ENCODE peak calls at places on chromosome 2, in six cellular contexts. One of them, this sample, is unnamed.
A peak's percentile ranks its signal among the peaks of the same experiment; 100 is the strongest.

GRCh38 chr2:37819228-37819627 is 105.9 kb upstream of the RMDN2 start:
- DNase-seq in cardiac muscle cell: peak; percentile 48
- DNase-seq in body of pancreas: no peak
- DNase-seq in heart left ventricle: no peak
- DNase-seq in aorta: no peak
- DNase-seq in prostate gland: no peak
- DNase-seq in this sample: peak; percentile 100

GRCh38 chr2:235021752-235022151 is 69.9 kb downstream of the SH3BP4 start:
- DNase-seq in cardiac muscle cell: peak; percentile 59
- DNase-seq in body of pancreas: no peak
- DNase-seq in heart left ventricle: no peak
- DNase-seq in aorta: no peak
- DNase-seq in prostate gland: no peak
- DNase-seq in this sample: no peak

GRCh38 chr2:42342061-42342794 is 18.8 kb downstream of the COX7A2L start:
- DNase-seq in cardiac muscle cell: peak; percentile 82
- DNase-seq in body of pancreas: peak; percentile 37
- DNase-seq in heart left ventricle: peak; percentile 49
- DNase-seq in aorta: peak; percentile 84
- DNase-seq in prostate gland: no peak
- DNase-seq in this sample: peak; percentile 97

GRCh38 chr2:124559236-124559635 is 534.1 kb downstream of the CNTNAP5 start:
- DNase-seq in cardiac muscle cell: no peak
- DNase-seq in body of pancreas: no peak
- DNase-seq in heart left ventricle: no peak
- DNase-seq in aorta: no peak
- DNase-seq in prostate gland: no peak
- DNase-seq in this sample: no peak

GRCh38 chr2:229955663-229956062 is 33.4 kb downstream of the FBXO36 start:
- DNase-seq in cardiac muscle cell: no peak
- DNase-seq in body of pancreas: no peak
- DNase-seq in heart left ventricle: no peak
- DNase-seq in aorta: no peak
- DNase-seq in prostate gland: no peak
- DNase-seq in this sample: no peak

GRCh38 chr2:164992818-164993217 is 37.5 kb upstream of the SLC38A11 start:
- DNase-seq in cardiac muscle cell: peak; percentile 87
- DNase-seq in body of pancreas: peak; percentile 71
- DNase-seq in heart left ventricle: peak; percentile 55
- DNase-seq in aorta: peak; percentile 45
- DNase-seq in prostate gland: peak; percentile 78
- DNase-seq in this sample: peak; percentile 50

GRCh38 chr2:233990261-233990798 is 60.2 kb upstream of the SPP2 start:
- DNase-seq in cardiac muscle cell: no peak
- DNase-seq in body of pancreas: no peak
- DNase-seq in heart left ventricle: no peak
- DNase-seq in aorta: no peak
- DNase-seq in prostate gland: no peak
- DNase-seq in this sample: no peak

GRCh38 chr2:18132697-18133096 is 254.2 kb downstream of the KCNS3 start:
- DNase-seq in cardiac muscle cell: peak; percentile 21
- DNase-seq in body of pancreas: no peak
- DNase-seq in heart left ventricle: no peak
- DNase-seq in aorta: no peak
- DNase-seq in prostate gland: no peak
- DNase-seq in this sample: peak; percentile 71

GRCh38 chr2:171095014-171095582 is 65.6 kb downstream of the TLK1 start:
- DNase-seq in cardiac muscle cell: no peak
- DNase-seq in body of pancreas: no peak
- DNase-seq in heart left ventricle: no peak
- DNase-seq in aorta: no peak
- DNase-seq in prostate gland: no peak
- DNase-seq in this sample: no peak

GRCh38 chr2:202015035-202015345 is 18.7 kb upstream of the FZD7 start:
- DNase-seq in cardiac muscle cell: no peak
- DNase-seq in body of pancreas: no peak
- DNase-seq in heart left ventricle: no peak
- DNase-seq in aorta: no peak
- DNase-seq in prostate gland: no peak
- DNase-seq in this sample: no peak

GRCh38 chr2:8656811-8657210 is 25.0 kb upstream of the ID2 start:
- DNase-seq in cardiac muscle cell: no peak
- DNase-seq in body of pancreas: no peak
- DNase-seq in heart left ventricle: no peak
- DNase-seq in aorta: no peak
- DNase-seq in prostate gland: no peak
- DNase-seq in this sample: no peak

GRCh38 chr2:27989149-27989548 is 98.6 kb downstream of the BABAM2 start:
- DNase-seq in cardiac muscle cell: no peak
- DNase-seq in body of pancreas: no peak
- DNase-seq in heart left ventricle: no peak
- DNase-seq in aorta: no peak
- DNase-seq in prostate gland: no peak
- DNase-seq in this sample: no peak
- H3K27ac ChIP-seq in cardiac muscle cell: no peak overlapping the region
- H3K27ac ChIP-seq in body of pancreas: no peak overlapping the region
- H3K27ac ChIP-seq in heart left ventricle: no peak overlapping the region
- H3K27ac ChIP-seq in aorta: no peak overlapping the region
- H3K27ac ChIP-seq in prostate gland: no peak overlapping the region
- H3K27ac ChIP-seq in this sample: no peak overlapping the region

DNA sequence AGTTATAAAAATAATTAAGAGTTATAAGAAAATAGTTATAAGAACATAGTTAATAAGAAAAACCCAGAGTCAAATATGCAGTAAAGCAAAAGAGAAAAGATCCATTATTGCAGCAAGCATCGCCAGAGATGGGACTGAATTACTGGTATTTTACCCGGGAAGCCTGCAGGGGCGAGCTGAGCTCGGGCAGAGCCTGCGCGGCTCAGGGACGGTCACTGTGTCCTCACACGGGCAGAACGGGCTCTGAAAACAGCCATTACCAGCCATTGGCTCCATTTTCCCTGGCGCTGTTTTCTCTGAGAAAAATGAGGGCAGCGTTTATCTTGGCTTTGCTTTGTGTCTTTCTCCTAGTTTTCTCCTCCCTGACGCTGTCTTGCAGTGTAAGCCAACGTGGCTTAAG is 95.3 kb upstream of the ALKAL2 start:
- DNase-seq in cardiac muscle cell: no peak
- DNase-seq in body of pancreas: no peak
- DNase-seq in heart left ventricle: no peak
- DNase-seq in aorta: no peak
- DNase-seq in prostate gland: peak; percentile 16
- DNase-seq in this sample: no peak
- H3K9me3 ChIP-seq in cardiac muscle cell: no peaks in the 10 kb centered on the region
- H3K9me3 ChIP-seq in body of pancreas: no peaks in the 10 kb centered on the region
- H3K9me3 ChIP-seq in heart left ventricle: no peaks in the 10 kb centered on the region
- H3K9me3 ChIP-seq in aorta: no peaks in the 10 kb centered on the region
- H3K9me3 ChIP-seq in prostate gland: no peaks in the 10 kb centered on the region
- H3K9me3 ChIP-seq in this sample: no peaks in the 10 kb centered on the region

GRCh38 chr2:63047534-63048281 is 2.9 kb upstream of the OTX1 start:
- DNase-seq in cardiac muscle cell: no peak
- DNase-seq in body of pancreas: no peak
- DNase-seq in heart left ventricle: no peak
- DNase-seq in aorta: no peak
- DNase-seq in prostate gland: no peak
- DNase-seq in this sample: no peak

GRCh38 chr2:63049291-63050185 is 1.1 kb upstream of the OTX1 start:
- DNase-seq in cardiac muscle cell: no peak
- DNase-seq in body of pancreas: no peak
- DNase-seq in heart left ventricle: no peak
- DNase-seq in aorta: no peak
- DNase-seq in prostate gland: no peak
- DNase-seq in this sample: peak; percentile 40

GRCh38 chr2:63044360-63045327 is 6.0 kb upstream of the OTX1 start:
- DNase-seq in cardiac muscle cell: no peak
- DNase-seq in body of pancreas: no peak
- DNase-seq in heart left ventricle: no peak
- DNase-seq in aorta: no peak
- DNase-seq in prostate gland: no peak
- DNase-seq in this sample: no peak

GRCh38 chr2:63048367-63049171 is 2.1 kb upstream of the OTX1 start:
- DNase-seq in cardiac muscle cell: no peak
- DNase-seq in body of pancreas: no peak
- DNase-seq in heart left ventricle: no peak
- DNase-seq in aorta: no peak
- DNase-seq in prostate gland: no peak
- DNase-seq in this sample: no peak

DNA sequence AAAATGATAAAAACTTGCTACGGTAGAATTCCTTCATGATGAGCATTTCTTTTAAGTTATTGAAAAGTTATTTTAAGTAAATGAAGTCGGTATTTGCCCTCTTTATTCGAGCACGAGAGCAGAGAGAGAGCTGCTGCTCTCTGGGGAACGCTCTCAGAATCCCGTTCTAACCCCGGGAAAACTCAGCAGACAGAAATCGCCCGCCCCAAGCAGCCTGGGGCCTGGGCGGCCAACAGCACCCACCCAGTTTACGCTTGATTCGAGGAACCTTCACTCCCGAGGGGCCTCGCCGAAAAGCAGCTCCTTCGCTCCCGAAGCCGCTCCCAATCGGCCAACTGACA is 3.5 kb upstream of the OTX1 start:
- DNase-seq in cardiac muscle cell: no peak
- DNase-seq in body of pancreas: no peak
- DNase-seq in heart left ventricle: no peak
- DNase-seq in aorta: no peak
- DNase-seq in prostate gland: no peak
- DNase-seq in this sample: no peak
- H3K4me1 ChIP-seq in cardiac muscle cell: no peaks in the 10 kb centered on the region
- H3K4me1 ChIP-seq in body of pancreas: peaks cover 31% of the 10 kb centered on the region
- H3K4me1 ChIP-seq in heart left ventricle: peaks cover 36% of the 10 kb centered on the region
- H3K4me1 ChIP-seq in aorta: no peaks in the 10 kb centered on the region
- H3K4me1 ChIP-seq in prostate gland: no peaks in the 10 kb centered on the region
- H3K4me1 ChIP-seq in this sample: peaks cover 4% of the 10 kb centered on the region

DNA sequence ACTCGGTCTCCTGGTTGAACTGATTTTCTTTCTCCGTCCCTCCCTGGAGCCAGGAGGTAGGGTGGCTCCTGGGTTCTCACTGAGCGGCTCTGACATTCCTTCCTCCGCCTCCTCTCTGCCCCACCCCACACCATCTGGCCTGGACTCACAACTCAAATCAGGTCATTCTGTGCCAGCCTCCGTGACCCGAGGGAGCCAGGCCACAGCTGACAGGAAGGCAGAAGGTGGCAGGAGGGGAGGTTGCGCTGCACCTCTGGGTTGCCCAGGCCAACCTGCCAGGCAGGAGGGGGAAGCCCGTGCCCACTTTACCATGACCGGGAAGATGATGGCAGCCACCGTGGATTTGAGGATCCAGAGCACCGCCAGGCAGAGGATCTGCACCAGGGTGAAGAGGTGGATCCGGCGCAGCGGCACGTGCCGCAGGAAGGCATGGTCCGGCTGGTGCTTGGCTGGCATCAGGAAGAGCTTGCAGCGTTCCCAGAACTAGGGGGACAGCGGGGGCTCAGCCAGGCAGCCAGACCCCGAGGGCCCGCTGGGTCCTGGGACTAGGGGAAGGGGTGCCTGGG is 28.3 kb downstream of the MTHFD2 start:
- DNase-seq in cardiac muscle cell: no peak
- DNase-seq in body of pancreas: peak; percentile 66
- DNase-seq in heart left ventricle: peak; percentile 52
- DNase-seq in aorta: peak; percentile 77
- DNase-seq in prostate gland: no peak
- DNase-seq in this sample: no peak
- H3K27ac ChIP-seq in cardiac muscle cell: peak overlapping the region; percentile 92
- H3K27ac ChIP-seq in body of pancreas: no peak overlapping the region
- H3K27ac ChIP-seq in heart left ventricle: peak overlapping the region; percentile 70
- H3K27ac ChIP-seq in aorta: peak overlapping the region; percentile 69
- H3K27ac ChIP-seq in prostate gland: no peak overlapping the region
- H3K27ac ChIP-seq in this sample: no peak overlapping the region